ENCODE peak calls at places on chromosome 11, in four cellular contexts. J is H1, M is HepG2, U is GM12878. O is an unnamed sample.

GRCh38 chr11:1293619-1294015 is 15.8 kb downstream of the TOLLIP start:
- DNase-seq in M (no peak), U (no peak), J (no peak), O (no peak)

GRCh38 chr11:127493330-127493729 is 492.8 kb upstream of the KIRREL3 start:
- DNase-seq in J (no peak), M (no peak), U (no peak), O (peak)

GRCh38 chr11:16862733-16863132 is 124.3 kb downstream of the C11orf58 start:
- DNase-seq in M (no peak), U (no peak), J (no peak), O (no peak)

GRCh38 chr11:1953489-1954284 is 6.6 kb downstream of the MRPL23 start:
- DNase-seq in J (no peak), U (no peak), M (no peak), O (no peak)

GRCh38 chr11:44036811-44037657 is 10.7 kb upstream of the ACCSL start:
- DNase-seq in U (peak), M (peak), J (peak), O (peak)

GRCh38 chr11:130340671-130341319 is 26.1 kb upstream of the ZBTB44 start:
- DNase-seq in J (no peak), U (no peak), M (no peak), O (no peak)

GRCh38 chr11:11976476-11977187 is 31.8 kb downstream of the DKK3 start:
- DNase-seq in J (peak), U (no peak), M (no peak), O (no peak)

GRCh38 chr11:89545701-89546100 is 54.5 kb upstream of the NOX4 start:
- DNase-seq in U (no peak), M (no peak), J (no peak), O (no peak)

GRCh38 chr11:94020777-94021615 is at the start of gene HEPHL1:
- DNase-seq in J (no peak), M (no peak), U (no peak), O (no peak)

GRCh38 chr11:70176940-70177689 is 26.0 kb upstream of the FADD start:
- DNase-seq in M (peak), J (peak), U (no peak), O (peak)

GRCh38 chr11:95711945-95712221 is 77.7 kb downstream of the FAM76B start:
- DNase-seq in U (peak), M (no peak), J (no peak), O (no peak)

GRCh38 chr11:77761481-77761880 is 59.0 kb downstream of the RSF1 start:
- DNase-seq in U (no peak), J (no peak), M (no peak), O (no peak)

GRCh38 chr11:78310500-78310909 is 107.1 kb downstream of the GAB2 start:
- DNase-seq in J (no peak), U (peak), M (peak), O (no peak)

GRCh38 chr11:112769573-112769972 is 191.6 kb upstream of the NCAM1 start:
- DNase-seq in M (no peak), U (no peak), J (no peak), O (no peak)

GRCh38 chr11:112771847-112772246 is 189.4 kb upstream of the NCAM1 start:
- DNase-seq in J (no peak), M (no peak), U (no peak), O (no peak)

GRCh38 chr11:112770017-112770416 is 191.2 kb upstream of the NCAM1 start:
- DNase-seq in M (no peak), J (no peak), U (no peak), O (no peak)

GRCh38 chr11:112770487-112770886 is 190.7 kb upstream of the NCAM1 start:
- DNase-seq in M (no peak), U (no peak), J (no peak), O (no peak)

GRCh38 chr11:112769170-112769569 is 192.1 kb upstream of the NCAM1 start:
- DNase-seq in J (no peak), U (no peak), M (no peak), O (no peak)
- TF ChIP-seq YY1 in J (no peak), U (no peak), M (no peak), O (no peak)

DNA sequence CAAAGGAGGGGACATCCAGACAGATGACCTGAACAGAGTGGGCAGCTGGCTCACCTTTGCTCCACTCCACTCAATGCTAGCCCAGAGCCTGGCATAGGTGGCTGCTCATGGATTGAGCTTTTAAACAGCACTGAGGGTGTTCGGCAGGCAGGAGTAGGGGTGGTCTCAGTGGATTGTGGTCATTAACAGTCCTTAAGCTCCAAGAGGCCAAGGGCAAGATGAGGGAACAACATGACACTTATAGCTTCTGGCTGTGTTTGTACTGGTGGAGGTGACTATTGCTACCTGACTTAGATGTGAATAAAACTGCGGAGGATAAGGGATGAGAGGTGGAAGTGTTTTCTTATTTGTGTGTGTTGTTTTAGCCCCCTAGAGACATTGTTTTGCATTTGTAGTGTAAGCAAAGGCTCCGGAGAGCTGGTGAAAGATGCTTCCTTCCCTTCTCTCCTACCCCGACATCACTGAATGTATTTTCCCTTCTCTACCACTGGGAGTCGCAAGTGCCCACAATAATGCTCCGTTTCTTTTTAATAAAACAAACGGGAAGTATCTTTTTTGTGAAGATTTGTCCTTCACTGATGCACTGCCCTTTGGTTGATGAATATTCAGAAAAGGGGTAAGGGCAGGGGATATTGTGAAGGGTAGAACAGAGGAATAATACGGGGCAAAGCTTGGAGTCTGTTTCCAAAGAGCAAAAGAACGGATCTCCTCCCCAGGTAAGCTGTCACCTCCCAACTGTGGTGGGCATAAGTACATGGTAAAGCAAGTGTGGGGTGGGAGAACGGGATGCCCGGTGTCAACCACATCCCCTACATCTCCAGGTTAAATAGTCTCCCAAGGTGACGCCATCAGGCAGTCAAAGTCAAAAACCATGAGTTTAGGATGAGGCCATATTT is 27.5 kb upstream of the MTNR1B start:
- DNase-seq in M (peak), U (no peak), J (no peak), O (no peak)
- TF ChIP-seq SUZ12 in M (no peak), U (no peak), J (no peak), O (no peak)

DNA sequence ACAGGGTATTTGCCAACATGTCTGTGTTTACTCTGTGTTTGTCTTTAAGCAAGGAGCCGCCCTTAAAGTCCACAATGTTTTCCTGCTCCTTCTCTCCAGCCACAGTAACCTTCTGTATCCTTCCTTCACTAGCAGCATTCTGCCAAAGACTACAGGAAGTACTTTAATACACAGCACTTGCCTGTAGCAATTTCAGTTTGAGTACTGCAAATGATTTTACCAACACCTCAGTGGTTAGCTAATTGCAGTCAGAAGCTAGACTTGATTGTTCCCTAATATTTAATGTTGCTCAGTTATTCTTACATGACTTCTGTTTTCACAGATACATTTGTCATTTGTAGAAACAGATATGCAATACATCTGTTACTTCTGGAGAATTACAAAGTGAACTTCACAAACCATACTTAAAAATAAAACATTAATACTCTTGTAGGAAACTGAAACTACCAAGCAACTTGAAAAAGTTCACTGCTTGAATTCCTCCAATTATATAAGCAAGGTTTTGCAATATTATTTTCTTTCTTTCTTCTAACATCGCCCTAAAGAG is 69.1 kb downstream of the FCHSD2 start:
- DNase-seq in U (peak), J (no peak), M (no peak), O (no peak)
- H3K9ac ChIP-seq in U (peak), J (no peak), M (no peak), O (no peak)

GRCh38 chr11:120522736-120523135 is 11.2 kb downstream of the GRIK4 start:
- DNase-seq in J (no peak), M (no peak), U (no peak), O (no peak)
- TF ChIP-seq YY1 in J (no peak), M (no peak), U (no peak), O (no peak)